ENCODE peak calls at places on chromosomes 5 and 9, in six cellular contexts. G, Z, T, N, J and B are unnamed samples.

GRCh38 chr5:89255845-89256463 is 373.0 kb upstream of the MEF2C start:
- DNase-seq in N (no peak), Z (no peak), T (no peak), G (peak), J (peak), B (peak)

GRCh38 chr5:142677212-142677611 is 8.7 kb downstream of the FGF1 start:
- DNase-seq in T (no peak), J (no peak), N (no peak), Z (no peak), G (no peak), B (peak)

GRCh38 chr9:107190936-107191290 is 92.2 kb upstream of the RAD23B start:
- DNase-seq in J (no peak), T (no peak), N (no peak), Z (no peak), G (no peak), B (no peak)

GRCh38 chr9:86452194-86452828 is 98.1 kb upstream of the TUT7 start:
- DNase-seq in G (no peak), T (peak), N (no peak), J (no peak), Z (no peak), B (peak)

GRCh38 chr9:89759563-89759962 is 154.8 kb downstream of the GADD45G start:
- DNase-seq in Z (no peak), N (no peak), G (no peak), T (no peak), J (no peak), B (no peak)

GRCh38 chr9:113963017-113963620 is 87.0 kb downstream of the ZNF618 start:
- DNase-seq in G (peak), N (no peak), T (peak), J (peak), Z (peak), B (peak)

GRCh38 chr5:96031811-96032261 is 70.2 kb upstream of the ELL2 start:
- DNase-seq in G (no peak), J (no peak), Z (no peak), N (no peak), T (no peak), B (peak)

GRCh38 chr5:31954091-31954490 is 220.0 kb downstream of the GOLPH3 start:
- DNase-seq in J (no peak), Z (no peak), T (no peak), G (no peak), N (no peak), B (no peak)

GRCh38 chr5:112227911-112228631 is 191.0 kb downstream of the EPB41L4A start:
- DNase-seq in T (peak), N (no peak), J (no peak), G (no peak), Z (no peak), B (no peak)

GRCh38 chr5:150642567-150642927 is 2.1 kb downstream of the SYNPO start:
- DNase-seq in G (peak), N (no peak), T (peak), Z (no peak), J (no peak), B (peak)

GRCh38 chr5:93594591-93595419 is 11.8 kb downstream of the NR2F1 start:
- DNase-seq in T (no peak), G (no peak), J (no peak), N (no peak), Z (peak), B (no peak)

GRCh38 chr5:1558945-1559344 is 35.2 kb upstream of the LPCAT1 start:
- DNase-seq in Z (no peak), T (no peak), G (no peak), N (no peak), J (no peak), B (no peak)

GRCh38 chr9:105141448-105142101 is 102.9 kb upstream of the SLC44A1 start:
- DNase-seq in T (no peak), Z (no peak), N (no peak), J (no peak), G (no peak), B (no peak)

GRCh38 chr9:37036237-37037136 is 2.4 kb upstream of the PAX5 start:
- DNase-seq in Z (peak), N (no peak), G (no peak), T (no peak), J (no peak), B (peak)

GRCh38 chr5:40385544-40385943 is 294.2 kb upstream of the PTGER4 start:
- DNase-seq in N (no peak), T (no peak), J (no peak), Z (no peak), G (no peak), B (peak)

GRCh38 chr9:70256123-70256551 is 2.6 kb upstream of the SMC5 start:
- DNase-seq in G (no peak), T (no peak), Z (no peak), J (peak), N (no peak), B (peak)

GRCh38 chr5:9148242-9148641 is 397.6 kb downstream of the SEMA5A start:
- DNase-seq in G (no peak), Z (no peak), J (no peak), N (no peak), T (no peak), B (peak)

GRCh38 chr5:180339583-180340183 is 13.5 kb downstream of the GFPT2 start:
- DNase-seq in T (no peak), Z (no peak), N (no peak), G (no peak), J (no peak), B (no peak)

GRCh38 chr9:76564300-76564699 is 105.3 kb downstream of the GCNT1 start:
- DNase-seq in G (no peak), N (no peak), T (no peak), Z (no peak), J (no peak), B (peak)

GRCh38 chr5:66169534-66169933 is 25.4 kb downstream of the SREK1 start:
- DNase-seq in G (no peak), T (no peak), J (no peak), N (no peak), Z (no peak), B (peak)

GRCh38 chr5:36535390-36535789 is 71.0 kb upstream of the SLC1A3 start:
- DNase-seq in Z (no peak), T (no peak), G (no peak), J (no peak), N (no peak), B (no peak)

GRCh38 chr5:137205237-137205636 is 293.9 kb downstream of the SPOCK1 start:
- DNase-seq in Z (no peak), G (no peak), J (no peak), T (no peak), N (no peak), B (no peak)

GRCh38 chr9:91855196-91855595 is 94.8 kb downstream of the ROR2 start:
- DNase-seq in J (no peak), T (no peak), G (no peak), Z (no peak), N (no peak), B (no peak)

GRCh38 chr9:120998111-120998510 is 52.0 kb downstream of the C5 start:
- DNase-seq in N (no peak), J (no peak), T (peak), G (no peak), Z (no peak), B (no peak)

GRCh38 chr5:130333089-130333488 is 428.8 kb downstream of the CHSY3 start:
- DNase-seq in J (no peak), N (no peak), G (no peak), Z (no peak), T (no peak), B (peak)

GRCh38 chr9:69223605-69224004 is 49.5 kb downstream of the TJP2 start:
- DNase-seq in J (peak), T (peak), N (no peak), G (peak), Z (peak), B (peak)

GRCh38 chr5:97094579-97095317 is 47.7 kb downstream of the LIX1 start:
- DNase-seq in N (peak), Z (no peak), J (no peak), T (no peak), G (no peak), B (no peak)

GRCh38 chr5:181170237-181170830 is 22.9 kb downstream of the OR2V2 start:
- DNase-seq in G (no peak), Z (peak), J (peak), N (no peak), T (no peak), B (no peak)

GRCh38 chr9:5786370-5787127 is 46.4 kb downstream of the ERMP1 start:
- DNase-seq in Z (no peak), T (no peak), J (no peak), G (no peak), N (no peak), B (peak)

GRCh38 chr5:138999674-139000073 is 124.5 kb upstream of the LRRTM2 start:
- DNase-seq in N (no peak), G (no peak), J (no peak), Z (no peak), T (no peak), B (no peak)

GRCh38 chr5:65695896-65696295 is 26.0 kb downstream of the SGTB start:
- DNase-seq in Z (no peak), G (no peak), T (no peak), N (no peak), J (no peak), B (no peak)

GRCh38 chr5:10431408-10431807 is 10.3 kb upstream of the ROPN1L start:
- DNase-seq in N (no peak), Z (no peak), J (no peak), G (no peak), T (peak), B (no peak)

GRCh38 chr9:99031994-99032393 is 72.9 kb upstream of the TGFBR1 start:
- DNase-seq in Z (no peak), J (no peak), N (no peak), G (no peak), T (no peak), B (no peak)

GRCh38 chr9:37201581-37201980 is 81.2 kb downstream of the ZCCHC7 start:
- DNase-seq in N (no peak), T (no peak), J (no peak), Z (no peak), G (no peak), B (no peak)

GRCh38 chr5:76062502-76062901 is 20.7 kb upstream of the SV2C start:
- DNase-seq in G (no peak), N (no peak), J (no peak), Z (peak), T (no peak), B (no peak)

GRCh38 chr5:42515504-42515903 is 92.3 kb downstream of the GHR start:
- DNase-seq in G (no peak), N (no peak), T (peak), J (no peak), Z (no peak), B (no peak)

DNA sequence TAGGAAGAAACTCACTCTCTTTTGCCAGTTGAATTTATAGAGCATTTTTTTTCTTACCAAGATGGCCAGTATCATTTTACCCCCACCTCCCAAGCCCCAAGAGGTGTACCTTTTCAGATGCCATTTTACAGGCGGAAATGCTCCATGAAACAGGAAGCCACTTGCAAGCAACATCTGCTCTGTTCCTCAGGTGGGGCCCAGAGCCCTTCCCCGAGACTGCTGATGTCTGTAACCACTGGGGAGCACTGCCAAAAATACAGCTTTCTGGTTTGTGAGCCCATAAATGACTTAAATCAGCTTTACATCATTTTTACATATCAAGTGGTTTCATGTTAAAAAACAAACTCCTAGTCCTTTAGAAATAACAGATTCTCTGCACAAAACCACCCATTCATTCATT is 42.9 kb upstream of the GARNL3 start:
- DNase-seq in J (no peak), T (no peak), G (no peak), N (no peak), Z (no peak), B (no peak)
- TF ChIP-seq SMC3 in J (no peak), T (no peak), G (no peak), N (no peak), Z (no peak), B (no peak)

GRCh38 chr5:115542651-115543364 is 1.8 kb downstream of the FEM1C start:
- DNase-seq in G (no peak), T (no peak), J (no peak), N (no peak), Z (no peak), B (no peak)

GRCh38 chr5:115545065-115545882 is 699 bp upstream of the FEM1C start:
- DNase-seq in T (no peak), Z (no peak), G (no peak), J (no peak), N (no peak), B (peak)

GRCh38 chr5:115544371-115545064 is at the start of gene FEM1C:
- DNase-seq in N (peak), G (peak), Z (peak), T (peak), J (peak), B (peak)

GRCh38 chr5:115543365-115543700 is 1.2 kb downstream of the FEM1C start:
- DNase-seq in T (peak), N (no peak), J (no peak), Z (no peak), G (no peak), B (no peak)

GRCh38 chr5:115543931-115544370 is 624 bp downstream of the FEM1C start:
- DNase-seq in Z (no peak), J (no peak), G (no peak), T (peak), N (no peak), B (peak)
- TF ChIP-seq SMC3 in Z (no peak), J (no peak), G (no peak), T (no peak), N (no peak), B (no peak)

GRCh38 chr9:3576358-3576757 is 50.6 kb upstream of the RFX3 start:
- DNase-seq in G (no peak), N (no peak), J (no peak), Z (no peak), T (no peak), B (no peak)

DNA sequence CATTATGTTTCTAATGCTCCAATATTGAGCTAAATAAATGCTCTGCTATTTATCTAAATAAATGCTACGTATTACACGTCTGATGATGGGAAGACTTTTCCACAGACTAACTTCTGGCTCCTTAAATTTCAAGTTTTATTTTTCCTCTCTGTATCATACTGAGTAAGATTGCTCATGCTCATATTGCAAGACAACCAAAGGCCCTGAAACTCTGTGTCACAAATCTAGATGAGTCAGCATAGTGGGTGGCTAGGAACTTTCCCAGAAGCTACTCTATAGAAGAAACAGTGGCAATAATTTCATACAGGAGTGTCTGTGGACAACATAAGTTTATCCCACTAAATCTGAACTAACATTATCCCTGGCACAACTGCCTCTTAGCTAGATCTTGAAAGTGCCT is 53.0 kb upstream of the RFX3 start:
- DNase-seq in N (no peak), G (no peak), T (no peak), Z (no peak), J (no peak), B (peak)
- TF ChIP-seq SMC3 in N (no peak), G (no peak), T (no peak), Z (no peak), J (no peak), B (no peak)

GRCh38 chr5:118451697-118452247 is 536.6 kb downstream of the DTWD2 start:
- DNase-seq in Z (no peak), N (no peak), J (no peak), T (no peak), G (no peak), B (no peak)

GRCh38 chr5:118447350-118447749 is 541.0 kb downstream of the DTWD2 start:
- DNase-seq in N (no peak), T (no peak), J (no peak), G (no peak), Z (no peak), B (no peak)

GRCh38 chr5:118450924-118451332 is 537.4 kb downstream of the DTWD2 start:
- DNase-seq in Z (no peak), T (no peak), G (no peak), N (no peak), J (no peak), B (no peak)
- TF ChIP-seq SMC3 in Z (no peak), T (no peak), G (no peak), N (no peak), J (no peak), B (no peak)

GRCh38 chr9:137032893-137033292 is 1.0 kb upstream of the FUT7 start:
- DNase-seq in G (no peak), Z (no peak), N (no peak), J (no peak), T (no peak), B (no peak)

GRCh38 chr9:137030931-137031527 is 859 bp downstream of the FUT7 start:
- DNase-seq in G (no peak), T (no peak), N (no peak), J (no peak), Z (no peak), B (no peak)

GRCh38 chr9:137030006-137030405 is 1.9 kb downstream of the FUT7 start:
- DNase-seq in N (no peak), T (no peak), G (no peak), Z (no peak), J (no peak), B (no peak)

GRCh38 chr9:137030528-137030927 is 1.4 kb downstream of the FUT7 start:
- DNase-seq in N (peak), J (no peak), T (no peak), G (no peak), Z (no peak), B (no peak)

DNA sequence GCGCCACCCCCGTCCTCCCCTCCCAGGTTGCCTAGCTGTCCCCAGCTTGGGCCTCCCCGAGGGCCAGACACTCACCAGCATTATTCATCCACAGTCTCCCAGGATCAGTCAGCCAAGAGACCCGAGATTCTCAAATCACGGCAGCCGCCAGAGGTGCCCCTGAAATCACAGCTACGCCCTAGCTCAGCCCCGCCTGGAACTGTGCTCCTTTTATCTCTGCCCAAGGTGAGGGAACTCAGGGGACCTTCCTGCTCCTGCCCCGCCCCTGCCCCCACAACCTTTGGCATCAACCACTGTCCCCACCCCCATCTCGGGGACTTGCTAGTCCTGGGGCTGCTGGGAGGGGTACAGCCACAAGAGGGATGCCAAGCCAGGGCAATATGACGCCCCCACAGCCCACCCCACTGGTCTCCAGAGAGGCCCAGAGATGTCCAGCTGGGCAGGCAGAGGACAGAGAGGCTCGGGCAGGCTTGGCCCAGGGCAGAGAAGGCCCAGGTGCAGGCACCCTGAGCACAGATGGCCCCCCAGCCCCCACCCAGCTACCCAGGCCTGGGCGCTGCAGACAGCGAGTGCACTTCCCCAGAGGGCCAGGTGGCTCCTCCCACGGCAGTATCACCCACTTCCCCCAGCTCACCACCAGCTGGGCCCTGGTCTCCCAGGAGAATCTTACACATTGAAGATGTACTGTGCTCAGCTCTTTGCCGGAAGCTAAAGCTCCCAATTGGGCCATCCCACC is at the start of gene FUT7:
- DNase-seq in T (no peak), G (no peak), Z (no peak), N (no peak), J (no peak), B (no peak)
- TF ChIP-seq SMC3 in T (no peak), G (no peak), Z (no peak), N (no peak), J (no peak), B (no peak)